ENCODE peak calls at places on chromosomes 6 and 20, in five cellular contexts. R, I, Y, E and L are unnamed samples. For H3K27me3, the result is how much of the 10 kb centered on the place peaks cover.

GRCh38 chr6:4441981-4442434 is 306.6 kb upstream of the ECI2 start:
- DNase-seq in R (no peak), I (no peak), Y (peak), E (no peak), L (peak)

GRCh38 chr6:140713495-140713894 is 1339.0 kb upstream of the CITED2 start:
- DNase-seq in R (no peak), I (no peak), Y (no peak), E (no peak), L (no peak)

GRCh38 chr6:153170511-153170910 is 39.4 kb upstream of the RGS17 start:
- DNase-seq in R (no peak), I (no peak), Y (peak), E (no peak), L (no peak)

GRCh38 chr6:156776470-156776840 is 723 bp upstream of the ARID1B start:
- DNase-seq in R (no peak), I (no peak), Y (peak), E (no peak), L (no peak)

GRCh38 chr6:161641175-161641574 is 367.3 kb upstream of the AGPAT4 start:
- DNase-seq in R (no peak), I (no peak), Y (no peak), E (no peak), L (no peak)

GRCh38 chr6:113893866-113894265 is 36.7 kb downstream of the MARCKS start:
- DNase-seq in R (no peak), I (no peak), Y (peak), E (no peak), L (no peak)

GRCh38 chr6:169800116-169800667 is 48.8 kb downstream of the ERMARD start:
- DNase-seq in R (no peak), I (peak), Y (no peak), E (no peak), L (no peak)

GRCh38 chr6:135334169-135334568 is 153.1 kb downstream of the MYB start:
- DNase-seq in R (no peak), I (no peak), Y (peak), E (no peak), L (no peak)

GRCh38 chr6:46735720-46736031 is 501 bp upstream of the PLA2G7 start:
- DNase-seq in R (no peak), I (no peak), Y (no peak), E (no peak), L (no peak)

GRCh38 chr20:17884318-17885003 is 84.1 kb downstream of the SNX5 start:
- DNase-seq in R (no peak), I (peak), Y (no peak), E (no peak), L (no peak)

GRCh38 chr20:10201321-10201870 is 17.2 kb upstream of the SNAP25 start:
- DNase-seq in R (no peak), I (no peak), Y (no peak), E (no peak), L (no peak)

GRCh38 chr6:155333414-155333813 is 19.1 kb upstream of the TFB1M start:
- DNase-seq in R (no peak), I (no peak), Y (no peak), E (no peak), L (no peak)

GRCh38 chr6:110944681-110945151 is 13.8 kb upstream of the GTF3C6 start:
- DNase-seq in R (no peak), I (no peak), Y (peak), E (no peak), L (peak)

GRCh38 chr6:133778414-133778813 is 110.5 kb upstream of the TCF21 start:
- DNase-seq in R (no peak), I (no peak), Y (peak), E (peak), L (peak)

GRCh38 chr6:123127807-123128206 is 131.8 kb downstream of the CLVS2 start:
- DNase-seq in R (no peak), I (no peak), Y (no peak), E (no peak), L (no peak)

GRCh38 chr20:37383229-37383989 is 37.5 kb downstream of the SRC start:
- DNase-seq in R (no peak), I (peak), Y (no peak), E (no peak), L (no peak)

GRCh38 chr6:319177-320131 is 27.2 kb downstream of the DUSP22 start:
- DNase-seq in R (no peak), I (no peak), Y (no peak), E (no peak), L (no peak)

GRCh38 chr6:25452027-25452426 is 172.9 kb downstream of the CARMIL1 start:
- DNase-seq in R (no peak), I (no peak), Y (no peak), E (no peak), L (no peak)

GRCh38 chr20:25339608-25340007 is 51.0 kb downstream of the ABHD12 start:
- DNase-seq in R (no peak), I (no peak), Y (no peak), E (no peak), L (no peak)

GRCh38 chr6:43009124-43009523 is 4.6 kb downstream of the MEA1 start:
- DNase-seq in R (no peak), I (no peak), Y (peak), E (peak), L (no peak)

GRCh38 chr6:132751306-132751705 is 6.4 kb downstream of the VNN2 start:
- DNase-seq in R (no peak), I (no peak), Y (no peak), E (no peak), L (no peak)

GRCh38 chr20:21430031-21430430 is 32.7 kb upstream of the NKX2-4 start:
- DNase-seq in R (no peak), I (no peak), Y (no peak), E (no peak), L (no peak)

GRCh38 chr6:127458817-127459216 is 372 bp downstream of the KIAA0408 start:
- DNase-seq in R (no peak), I (no peak), Y (peak), E (no peak), L (no peak)
- H3K4me3 ChIP-seq in R (no peak), I (peak), Y (no peak), E (peak), L (peak)

DNA sequence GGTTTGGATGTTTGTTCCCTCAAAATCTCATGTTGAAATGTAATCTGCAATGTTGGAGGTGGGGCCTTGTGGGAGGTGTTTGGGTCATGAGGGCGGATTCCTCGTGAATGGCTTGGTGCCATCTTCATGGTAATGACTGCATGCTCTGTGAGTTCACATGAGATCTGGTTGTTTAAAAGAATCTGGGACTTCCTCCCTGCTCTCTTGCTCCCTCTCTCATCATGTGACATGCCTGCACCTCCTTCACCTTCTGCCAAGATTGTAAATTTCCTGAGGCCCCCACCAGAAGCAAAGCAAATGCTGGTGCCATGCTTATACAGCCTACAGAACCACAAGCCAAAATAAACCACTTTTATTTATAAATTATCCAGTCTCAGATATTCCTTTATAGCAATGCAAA is 250.3 kb upstream of the PLN start:
- DNase-seq in R (no peak), I (no peak), Y (no peak), E (no peak), L (no peak)
- H3K27ac ChIP-seq in R (no peak), I (no peak), Y (no peak), E (no peak), L (no peak)

GRCh38 chr20:792248-792647 is 23.9 kb upstream of the SLC52A3 start:
- DNase-seq in R (no peak), I (no peak), Y (no peak), E (no peak), L (no peak)
- H3K27me3 ChIP-seq in R (under half), I (under half), Y (under half), E (under half), L (under half)

GRCh38 chr20:19212524-19213502 is at the start of gene SLC24A3:
- DNase-seq in R (peak), I (peak), Y (peak), E (peak), L (no peak)
- H3K4me3 ChIP-seq in R (peak), I (peak), Y (peak), E (peak), L (no peak)

DNA sequence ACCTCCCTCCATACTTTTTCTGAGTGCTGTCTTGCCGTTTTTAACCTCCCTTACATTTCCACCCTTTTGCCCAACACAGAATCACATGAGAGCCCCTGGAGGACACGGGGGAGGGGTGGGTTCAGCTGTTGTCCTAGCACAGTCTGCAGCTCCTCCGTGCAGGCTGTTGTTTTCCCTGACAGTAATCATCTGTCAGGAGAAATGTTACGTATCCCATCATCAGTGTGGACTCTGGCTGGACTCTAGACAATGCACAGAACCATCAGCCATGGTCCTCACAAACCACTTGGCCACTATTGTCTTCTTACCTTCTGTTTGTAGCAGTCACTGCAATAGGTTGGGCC is 92.1 kb downstream of the RIN2 start:
- DNase-seq in R (no peak), I (no peak), Y (peak), E (peak), L (no peak)
- H3K27ac ChIP-seq in R (no peak), I (peak), Y (peak), E (peak), L (no peak)

DNA sequence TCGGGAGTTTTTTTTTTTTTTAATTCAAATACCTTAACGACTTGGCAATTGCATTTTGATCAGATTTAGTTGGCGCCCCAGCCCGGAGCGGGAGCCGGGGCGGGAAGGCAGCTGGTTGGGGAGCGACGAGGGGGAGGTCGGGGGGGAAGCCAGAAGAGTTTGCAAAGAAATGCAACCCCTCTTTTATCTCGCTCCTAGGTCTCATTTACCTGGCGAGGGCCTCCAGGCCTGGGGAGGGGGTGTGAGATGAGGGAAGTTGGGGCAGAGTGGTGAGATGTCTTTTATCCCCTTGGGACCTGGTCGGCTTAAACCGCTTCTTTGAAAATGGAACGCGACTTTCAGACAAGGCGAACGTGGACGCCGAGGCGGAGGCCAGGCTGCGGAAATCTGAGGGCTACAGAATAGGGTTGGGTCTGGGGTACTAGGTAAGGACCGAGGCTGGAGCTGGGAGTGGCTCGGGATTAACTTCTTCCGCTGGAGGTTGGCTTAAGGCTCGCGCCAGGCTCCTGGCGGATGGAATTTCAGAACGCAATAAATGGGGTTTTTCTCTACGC is 40.3 kb downstream of the NCR2 start:
- DNase-seq in R (no peak), I (no peak), Y (no peak), E (no peak), L (no peak)
- H3K27me3 ChIP-seq in R (half or more), I (half or more), Y (half or more), E (under half), L (half or more)

GRCh38 chr6:158909938-158910337 is 90.1 kb downstream of the RSPH3 start:
- DNase-seq in R (no peak), I (no peak), Y (no peak), E (no peak), L (no peak)

GRCh38 chr6:158908596-158908995 is 89.4 kb upstream of the EZR start:
- DNase-seq in R (no peak), I (no peak), Y (no peak), E (no peak), L (no peak)

GRCh38 chr6:158912591-158912990 is 87.4 kb downstream of the RSPH3 start:
- DNase-seq in R (no peak), I (no peak), Y (no peak), E (no peak), L (no peak)

GRCh38 chr6:158911746-158912158 is 88.2 kb downstream of the RSPH3 start:
- DNase-seq in R (no peak), I (no peak), Y (no peak), E (no peak), L (no peak)

DNA sequence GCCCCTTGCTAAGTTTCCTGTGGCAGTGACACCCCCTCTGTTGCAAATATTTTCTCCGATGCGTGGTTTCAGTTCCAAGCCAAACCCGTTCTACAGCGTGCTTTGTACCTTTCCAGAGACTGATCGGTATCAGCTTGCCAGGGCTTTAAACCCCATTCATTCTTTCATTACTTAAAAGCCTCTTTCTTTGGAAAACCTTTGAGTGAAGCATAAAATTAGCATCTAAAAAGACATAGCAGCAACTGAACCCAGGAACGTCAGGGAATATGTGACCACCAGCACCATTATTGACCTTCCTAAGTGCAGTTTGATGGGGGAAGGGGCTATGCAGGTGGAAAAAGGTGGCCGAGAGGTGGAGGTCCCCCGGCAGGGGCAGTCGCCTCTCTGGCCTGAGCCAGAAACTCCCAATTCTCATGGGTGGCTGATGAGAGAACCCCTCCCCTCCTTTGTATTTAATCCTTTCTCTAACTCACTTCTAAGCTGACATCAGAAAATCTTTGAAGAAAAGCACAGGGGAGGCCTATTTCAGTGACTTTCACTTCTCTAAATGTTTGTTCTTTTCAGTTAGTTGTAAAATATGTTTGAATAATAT is 89.4 kb downstream of the RSPH3 start:
- DNase-seq in R (peak), I (no peak), Y (no peak), E (no peak), L (no peak)
- H3K4me3 ChIP-seq in R (peak), I (peak), Y (no peak), E (no peak), L (no peak)

GRCh38 chr6:11458509-11458908 is 79.0 kb upstream of the TMEM170B start:
- DNase-seq in R (no peak), I (no peak), Y (no peak), E (no peak), L (no peak)

GRCh38 chr6:11462742-11463414 is 74.7 kb upstream of the TMEM170B start:
- DNase-seq in R (no peak), I (no peak), Y (peak), E (no peak), L (no peak)

GRCh38 chr6:11460837-11461661 is 76.5 kb upstream of the TMEM170B start:
- DNase-seq in R (no peak), I (no peak), Y (no peak), E (no peak), L (no peak)

GRCh38 chr6:11459002-11459658 is 78.4 kb upstream of the TMEM170B start:
- DNase-seq in R (no peak), I (no peak), Y (no peak), E (no peak), L (no peak)

DNA sequence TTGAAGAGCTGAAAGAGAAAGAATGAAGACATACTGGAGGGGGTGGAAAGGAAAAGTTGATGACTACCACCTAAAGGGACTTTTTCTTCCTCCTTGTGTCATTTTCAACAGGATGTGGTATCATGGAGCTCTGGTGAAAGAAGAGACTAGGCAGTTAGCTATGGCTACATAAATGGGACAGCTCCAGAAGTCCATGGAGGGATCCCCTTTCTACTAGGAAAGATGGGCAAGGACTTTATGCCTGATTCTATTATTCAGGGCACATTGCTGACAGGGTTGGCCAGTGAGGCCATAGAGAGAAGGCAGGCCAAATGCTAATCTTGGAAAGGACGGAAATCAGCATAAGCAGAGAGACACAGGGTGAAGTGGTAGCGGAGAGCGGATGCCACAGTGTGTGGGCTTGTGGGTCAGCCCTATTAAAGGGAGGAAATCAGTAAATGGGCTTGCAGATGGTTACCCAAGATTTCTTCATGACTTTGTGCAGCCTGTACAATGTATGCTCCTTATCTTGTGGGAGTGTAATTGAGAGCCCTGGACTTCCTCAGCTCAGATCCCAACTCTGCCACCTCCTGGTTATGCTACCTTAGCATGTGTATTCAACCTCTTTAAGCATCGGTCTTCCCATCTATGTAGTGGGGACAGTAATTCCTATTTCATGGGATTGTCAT is 77.4 kb upstream of the TMEM170B start:
- DNase-seq in R (no peak), I (no peak), Y (peak), E (no peak), L (no peak)
- H3K27ac ChIP-seq in R (no peak), I (peak), Y (no peak), E (peak), L (no peak)

GRCh38 chr20:46056027-46056833 is 27.2 kb downstream of the SLC12A5 start:
- DNase-seq in R (no peak), I (no peak), Y (no peak), E (no peak), L (no peak)

GRCh38 chr20:46053416-46053815 is 24.4 kb downstream of the SLC12A5 start:
- DNase-seq in R (no peak), I (no peak), Y (no peak), E (no peak), L (no peak)

GRCh38 chr20:46054606-46055005 is 25.6 kb downstream of the SLC12A5 start:
- DNase-seq in R (no peak), I (no peak), Y (no peak), E (no peak), L (no peak)

GRCh38 chr20:46056970-46057855 is 28.2 kb downstream of the SLC12A5 start:
- DNase-seq in R (peak), I (no peak), Y (peak), E (peak), L (no peak)

GRCh38 chr20:46055269-46055668 is 26.3 kb downstream of the SLC12A5 start:
- DNase-seq in R (no peak), I (no peak), Y (no peak), E (no peak), L (no peak)
- H3K27me3 ChIP-seq in R (under half), I (under half), Y (half or more), E (under half), L (under half)

DNA sequence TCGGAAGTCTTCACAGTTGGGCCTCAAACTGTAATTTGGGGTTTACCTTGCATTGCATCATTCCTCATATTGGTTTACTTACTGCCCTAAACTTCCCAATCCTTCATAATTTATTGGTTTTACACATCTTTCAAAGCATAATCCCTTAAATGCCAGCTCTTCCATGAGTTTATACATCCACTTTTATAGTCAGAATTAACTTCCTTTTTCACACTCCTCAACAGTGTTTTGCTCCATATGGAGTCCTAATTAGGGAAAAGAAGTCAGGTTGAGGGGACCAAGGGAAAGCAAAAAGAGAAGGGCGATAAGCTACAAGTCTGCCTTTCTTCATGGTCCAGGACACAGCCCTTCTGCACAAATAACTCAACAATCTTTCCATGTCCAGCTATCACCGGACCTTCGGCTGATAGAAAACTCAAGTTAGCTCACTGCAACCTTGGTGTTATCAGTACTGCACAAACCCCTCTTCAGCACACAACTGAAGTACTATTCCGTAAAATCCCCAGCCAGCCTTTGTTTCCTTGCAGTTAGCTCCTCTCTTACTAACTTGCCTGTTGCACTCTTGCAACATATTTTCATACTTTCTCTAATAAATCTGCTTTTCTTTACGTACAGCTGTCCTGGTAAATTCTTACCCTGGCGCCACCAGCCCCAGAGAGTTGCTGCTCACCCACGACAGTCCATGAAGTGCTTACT is 2.0 kb downstream of the EEF1E1 start:
- DNase-seq in R (no peak), I (no peak), Y (no peak), E (no peak), L (no peak)
- H3K4me3 ChIP-seq in R (no peak), I (no peak), Y (no peak), E (no peak), L (no peak)